ENCODE peak calls at places on chromosomes 6 and 20, in four cellular contexts. One of them, this sample, is unnamed.

GRCh38 chr6:158002951-158003853 is 21.5 kb downstream of the SYNJ2 start:
- DNase-seq in HepG2: no peak
- DNase-seq in K562: no peak
- DNase-seq in GM12878: no peak
- DNase-seq in this sample: no peak

GRCh38 chr6:134619789-134620188 is 301.9 kb upstream of the SGK1 start:
- DNase-seq in HepG2: no peak
- DNase-seq in K562: no peak
- DNase-seq in GM12878: no peak
- DNase-seq in this sample: no peak

GRCh38 chr6:144675231-144675861 is 390.2 kb downstream of the UTRN start:
- DNase-seq in HepG2: no peak
- DNase-seq in K562: no peak
- DNase-seq in GM12878: peak; percentile 24
- DNase-seq in this sample: no peak

GRCh38 chr6:38290133-38290801 is 349.5 kb downstream of the BTBD9 start:
- DNase-seq in HepG2: no peak
- DNase-seq in K562: no peak
- DNase-seq in GM12878: no peak
- DNase-seq in this sample: no peak

GRCh38 chr6:140208286-140208685 is 833.8 kb upstream of the CITED2 start:
- DNase-seq in HepG2: no peak
- DNase-seq in K562: no peak
- DNase-seq in GM12878: no peak
- DNase-seq in this sample: no peak

GRCh38 chr6:40387127-40387870 is 199.9 kb downstream of the LRFN2 start:
- DNase-seq in HepG2: no peak
- DNase-seq in K562: no peak
- DNase-seq in GM12878: no peak
- DNase-seq in this sample: no peak

GRCh38 chr6:155274106-155274505 is 10.3 kb downstream of the CLDN20 start:
- DNase-seq in HepG2: no peak
- DNase-seq in K562: no peak
- DNase-seq in GM12878: no peak
- DNase-seq in this sample: no peak

GRCh38 chr6:87391334-87391733 is 16.4 kb upstream of the CFAP206 start:
- DNase-seq in HepG2: peak; percentile 52
- DNase-seq in K562: peak; percentile 56
- DNase-seq in GM12878: no peak
- DNase-seq in this sample: peak; percentile 48

GRCh38 chr6:71967436-71967835 is 81.1 kb downstream of the RIMS1 start:
- DNase-seq in HepG2: no peak
- DNase-seq in K562: no peak
- DNase-seq in GM12878: no peak
- DNase-seq in this sample: no peak

GRCh38 chr6:157761331-157761921 is 61.6 kb upstream of the SNX9 start:
- DNase-seq in HepG2: no peak
- DNase-seq in K562: no peak
- DNase-seq in GM12878: peak; percentile 90
- DNase-seq in this sample: no peak

GRCh38 chr20:16260911-16261310 is 312.3 kb downstream of the KIF16B start:
- DNase-seq in HepG2: no peak
- DNase-seq in K562: no peak
- DNase-seq in GM12878: no peak
- DNase-seq in this sample: no peak

GRCh38 chr6:38184780-38185080 is 365.2 kb downstream of the ZFAND3 start:
- DNase-seq in HepG2: no peak
- DNase-seq in K562: no peak
- DNase-seq in GM12878: no peak
- DNase-seq in this sample: no peak

GRCh38 chr20:19370076-19371075 is 157.9 kb downstream of the SLC24A3 start:
- DNase-seq in HepG2: no peak
- DNase-seq in K562: no peak
- DNase-seq in GM12878: no peak
- DNase-seq in this sample: no peak

GRCh38 chr6:44556046-44556445 is 168.5 kb downstream of the CDC5L start:
- DNase-seq in HepG2: no peak
- DNase-seq in K562: no peak
- DNase-seq in GM12878: no peak
- DNase-seq in this sample: no peak

GRCh38 chr6:103236923-103237322 is 1622.8 kb downstream of the HACE1 start:
- DNase-seq in HepG2: no peak
- DNase-seq in K562: no peak
- DNase-seq in GM12878: no peak
- DNase-seq in this sample: no peak

GRCh38 chr6:35731736-35732532 is 4.9 kb upstream of the ARMC12 start:
- DNase-seq in HepG2: peak; percentile 96
- DNase-seq in K562: peak; percentile 98
- DNase-seq in GM12878: peak; percentile 67
- DNase-seq in this sample: peak; percentile 69

GRCh38 chr6:51842487-51843469 is 244.6 kb downstream of the PKHD1 start:
- DNase-seq in HepG2: peak; percentile 12
- DNase-seq in K562: no peak
- DNase-seq in GM12878: no peak
- DNase-seq in this sample: no peak

DNA sequence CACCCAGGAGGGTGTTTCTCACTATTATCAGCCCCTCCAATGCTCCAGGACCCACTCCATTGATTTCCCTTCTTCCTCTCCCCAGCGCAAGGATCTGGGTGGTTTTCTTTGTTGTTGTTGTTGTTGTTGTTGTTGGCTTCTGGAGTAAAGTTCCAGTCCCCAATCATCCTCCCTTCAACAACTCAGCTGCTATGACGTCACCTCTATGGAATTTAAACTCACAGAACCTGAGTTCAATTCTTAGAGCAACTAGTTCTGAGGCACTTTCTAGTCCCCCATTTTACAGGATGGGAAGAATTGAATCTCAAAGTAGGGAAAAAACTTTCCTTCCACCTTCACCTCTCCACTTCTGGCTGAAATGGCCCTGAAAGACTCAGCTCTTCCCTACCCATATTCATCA is 9.7 kb upstream of the WFDC8 start:
- DNase-seq in HepG2: no peak
- DNase-seq in K562: no peak
- DNase-seq in GM12878: no peak
- DNase-seq in this sample: no peak
- TF ChIP-seq BHLHE40 in HepG2: no peak
- TF ChIP-seq BHLHE40 in K562: no peak
- TF ChIP-seq BHLHE40 in GM12878: no peak
- TF ChIP-seq BHLHE40 in this sample: no peak

GRCh38 chr6:42720739-42721138 is 1.7 kb downstream of the PRPH2 start:
- DNase-seq in HepG2: no peak
- DNase-seq in K562: no peak
- DNase-seq in GM12878: no peak
- DNase-seq in this sample: no peak
- TF ChIP-seq TARDBP in HepG2: no peak
- TF ChIP-seq TARDBP in K562: no peak
- TF ChIP-seq TARDBP in GM12878: no peak
- TF ChIP-seq TARDBP in this sample: no peak

GRCh38 chr6:161225677-161226004 is 48.2 kb downstream of the AGPAT4 start:
- DNase-seq in HepG2: no peak
- DNase-seq in K562: no peak
- DNase-seq in GM12878: no peak
- DNase-seq in this sample: no peak

GRCh38 chr6:161223646-161224045 is 50.2 kb downstream of the AGPAT4 start:
- DNase-seq in HepG2: no peak
- DNase-seq in K562: no peak
- DNase-seq in GM12878: no peak
- DNase-seq in this sample: no peak

GRCh38 chr6:161219336-161220079 is 54.4 kb downstream of the AGPAT4 start:
- DNase-seq in HepG2: no peak
- DNase-seq in K562: no peak
- DNase-seq in GM12878: no peak
- DNase-seq in this sample: no peak

GRCh38 chr6:161226005-161226964 is 47.6 kb downstream of the AGPAT4 start:
- DNase-seq in HepG2: no peak
- DNase-seq in K562: peak; percentile 92
- DNase-seq in GM12878: no peak
- DNase-seq in this sample: no peak

GRCh38 chr6:161222706-161223234 is 51.1 kb downstream of the AGPAT4 start:
- DNase-seq in HepG2: no peak
- DNase-seq in K562: no peak
- DNase-seq in GM12878: no peak
- DNase-seq in this sample: no peak
- TF ChIP-seq BHLHE40 in HepG2: no peak
- TF ChIP-seq BHLHE40 in K562: no peak
- TF ChIP-seq BHLHE40 in GM12878: no peak
- TF ChIP-seq BHLHE40 in this sample: no peak

GRCh38 chr20:20743511-20744169 is 31.2 kb upstream of the RALGAPA2 start:
- DNase-seq in HepG2: peak; percentile 57
- DNase-seq in K562: no peak
- DNase-seq in GM12878: no peak
- DNase-seq in this sample: no peak
- TF ChIP-seq TARDBP in HepG2: peak; percentile 66
- TF ChIP-seq TARDBP in K562: no peak
- TF ChIP-seq TARDBP in GM12878: no peak
- TF ChIP-seq TARDBP in this sample: no peak

This sample was measured in HEK293T.